ENCODE peak calls at places on chromosomes 16 and 17, in seven cellular contexts. F is mesenchymal stem cell; P is naive thymus-derived CD4-positive, alpha-beta T cell; X is spleen; M is HepG2; L is PC-3; Q is Caco-2. E is an unnamed sample. For H3K27me3, the result is how much of the 10 kb centered on the place peaks cover.

GRCh38 chr17:17770371-17771059 is 66.3 kb downstream of the SREBF1 start:
- DNase-seq in M (no peak), L (no peak), F (no peak), Q (no peak), X (no peak), P (no peak), E (no peak)

GRCh38 chr17:20191066-20191465 is 181.9 kb downstream of the SPECC1 start:
- DNase-seq in X (no peak), L (peak), P (no peak), F (peak), Q (no peak), M (no peak), E (no peak)

GRCh38 chr16:81443688-81444447 is 740 bp upstream of the CMIP start:
- DNase-seq in F (no peak), Q (no peak), X (peak), L (no peak), M (no peak), P (no peak), E (no peak)

GRCh38 chr16:70523621-70524405 is at the start of gene SF3B3:
- DNase-seq in L (no peak), M (peak), P (peak), X (peak), Q (peak), F (peak), E (no peak)

GRCh38 chr16:24535827-24536226 is 3.5 kb upstream of the RBBP6 start:
- DNase-seq in M (peak), L (no peak), X (no peak), P (no peak), Q (no peak), F (no peak), E (no peak)

GRCh38 chr17:49567104-49567521 is 8.6 kb upstream of the NXPH3 start:
- DNase-seq in L (no peak), X (peak), Q (no peak), M (no peak), P (no peak), F (no peak), E (no peak)

GRCh38 chr16:14302031-14302398 is 230.9 kb downstream of the MRTFB start:
- DNase-seq in M (peak), L (peak), P (no peak), F (peak), Q (no peak), X (no peak), E (no peak)

GRCh38 chr16:80544326-80544725 is 3.5 kb downstream of the DYNLRB2 start:
- DNase-seq in P (no peak), X (no peak), Q (no peak), L (peak), F (no peak), M (no peak), E (no peak)

GRCh38 chr17:57256708-57257112 is 387 bp downstream of the MSI2 start:
- DNase-seq in X (no peak), L (peak), P (no peak), M (no peak), Q (no peak), F (peak), E (no peak)

GRCh38 chr16:86387461-86388440 is 122.6 kb upstream of the FOXF1 start:
- DNase-seq in F (peak), L (peak), P (no peak), X (no peak), M (no peak), Q (no peak), E (no peak)

GRCh38 chr16:23965137-23965733 is 129.5 kb downstream of the PRKCB start:
- DNase-seq in M (no peak), Q (no peak), L (no peak), P (no peak), X (no peak), F (no peak), E (no peak)

GRCh38 chr17:72840019-72840418 is 252.5 kb downstream of the SLC39A11 start:
- DNase-seq in P (no peak), X (no peak), M (no peak), Q (no peak), L (no peak), F (no peak), E (no peak)

GRCh38 chr16:81583893-81584705 is 139.5 kb downstream of the CMIP start:
- DNase-seq in F (peak), Q (no peak), P (no peak), X (no peak), M (no peak), L (peak), E (no peak)

GRCh38 chr16:87135631-87136030 is 181.6 kb downstream of the C16orf95 start:
- DNase-seq in M (no peak), L (no peak), Q (no peak), X (no peak), F (no peak), P (no peak), E (no peak)

GRCh38 chr16:53518550-53519416 is 15.8 kb upstream of the AKTIP start:
- DNase-seq in P (peak), L (no peak), X (peak), M (no peak), F (no peak), Q (no peak), E (no peak)

GRCh38 chr16:54655171-54655590 is 275.5 kb upstream of the IRX5 start:
- DNase-seq in M (no peak), L (no peak), P (no peak), F (no peak), Q (no peak), X (no peak), E (no peak)

GRCh38 chr17:37816951-37817350 is 72.1 kb upstream of the HNF1B start:
- DNase-seq in P (no peak), Q (no peak), M (no peak), L (no peak), X (no peak), F (no peak), E (no peak)

GRCh38 chr17:67569873-67570272 is 147.9 kb upstream of the NOL11 start:
- DNase-seq in Q (no peak), X (no peak), P (no peak), M (no peak), L (peak), F (no peak), E (no peak)

GRCh38 chr17:79810138-79811027 is 13.5 kb upstream of the CBX8 start:
- DNase-seq in P (peak), L (peak), X (peak), Q (peak), M (peak), F (peak), E (no peak)

GRCh38 chr16:19071811-19072777 is 4.7 kb downstream of the COQ7 start:
- DNase-seq in P (peak), M (peak), X (no peak), Q (peak), F (peak), L (peak), E (no peak)

GRCh38 chr16:86761117-86761971 is 183.0 kb downstream of the FOXL1 start:
- DNase-seq in Q (peak), L (peak), P (peak), M (peak), F (peak), X (peak), E (peak)

GRCh38 chr17:2957631-2958286 is 105.6 kb downstream of the OR1D5 start:
- DNase-seq in F (no peak), M (no peak), Q (no peak), P (no peak), L (no peak), X (peak), E (no peak)

GRCh38 chr16:56257666-56258359 is 66.5 kb downstream of the GNAO1 start:
- DNase-seq in X (no peak), M (no peak), L (no peak), P (no peak), Q (no peak), F (no peak), E (no peak)

GRCh38 chr17:21146362-21147021 is 19.7 kb downstream of the DHRS7B start:
- DNase-seq in F (no peak), M (no peak), Q (no peak), L (no peak), X (no peak), P (no peak), E (no peak)

GRCh38 chr17:78645421-78646295 is 68.5 kb upstream of the DNAH17 start:
- DNase-seq in M (no peak), X (peak), L (peak), F (peak), Q (no peak), P (peak), E (peak)

GRCh38 chr16:81796035-81796434 is 16.9 kb downstream of the PLCG2 start:
- DNase-seq in Q (no peak), L (no peak), X (no peak), F (no peak), M (no peak), P (no peak), E (no peak)

GRCh38 chr17:560379-560935 is 154.2 kb downstream of the VPS53 start:
- DNase-seq in Q (no peak), M (no peak), F (peak), X (no peak), P (no peak), L (peak), E (no peak)

GRCh38 chr16:87550510-87550961 is 51.8 kb upstream of the JPH3 start:
- DNase-seq in L (peak), Q (no peak), M (no peak), P (peak), X (peak), F (no peak), E (no peak)

GRCh38 chr17:9226794-9227135 is 205.5 kb downstream of the NTN1 start:
- DNase-seq in L (no peak), Q (no peak), X (peak), F (no peak), P (no peak), M (no peak), E (no peak)

GRCh38 chr16:6231351-6231750 is 1101.3 kb upstream of the RBFOX1 start:
- DNase-seq in P (no peak), L (no peak), F (no peak), M (no peak), X (no peak), Q (no peak), E (no peak)

DNA sequence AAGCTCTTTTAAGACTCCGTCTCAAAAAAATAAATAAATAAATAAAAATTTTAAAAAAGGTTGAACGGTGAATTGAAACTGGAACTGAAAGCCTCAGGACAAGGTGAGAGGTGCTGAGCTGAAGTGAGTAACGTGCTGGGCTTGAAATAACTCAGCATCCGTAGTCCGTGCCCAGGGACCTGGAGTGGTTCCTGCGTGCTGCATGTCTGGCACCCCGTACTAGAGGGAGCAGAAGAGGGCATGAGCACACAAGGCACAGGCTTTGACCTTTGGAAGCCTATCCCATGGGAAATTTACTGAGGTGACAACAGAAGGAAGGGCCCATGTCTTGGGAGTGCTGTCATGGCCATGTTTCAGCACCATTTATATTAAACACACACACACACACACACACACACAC is 4.5 kb upstream of the MEIOB start:
- DNase-seq in P (no peak), L (no peak), F (no peak), Q (no peak), M (no peak), X (peak), E (no peak)
- H3K27me3 ChIP-seq in P (under half), L (under half), F (under half), Q (under half), M (under half), X (half or more), E (under half)

DNA sequence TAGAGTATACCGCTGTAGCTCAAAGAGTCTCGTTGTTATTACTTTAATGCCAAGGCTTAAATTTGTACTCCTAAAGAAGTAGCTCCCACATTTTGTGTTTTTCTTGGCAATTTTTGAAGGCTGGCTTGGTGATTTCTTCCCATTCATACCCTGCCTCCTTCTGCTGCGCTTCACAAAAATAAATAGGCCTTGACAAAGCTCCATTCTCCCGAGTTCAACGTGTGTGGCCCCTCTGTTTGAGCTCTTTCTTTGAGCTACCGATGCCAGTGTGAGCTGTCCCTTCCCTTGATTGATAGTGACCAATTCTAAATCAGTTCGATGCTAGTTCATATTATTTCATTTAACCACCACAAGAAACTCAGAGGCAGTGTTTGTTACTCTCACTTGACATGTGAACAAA is 96.7 kb downstream of the MAP2K6 start:
- DNase-seq in F (no peak), Q (no peak), M (no peak), L (no peak), P (no peak), X (no peak), E (no peak)
- H3K4me3 ChIP-seq in F (no peak), Q (no peak), M (no peak), L (no peak), P (no peak), X (no peak), E (no peak)

GRCh38 chr16:1290860-1291575 is 18.4 kb upstream of the UBE2I start:
- DNase-seq in Q (peak), X (no peak), M (peak), P (no peak), L (no peak), F (no peak), E (no peak)
- H3K27me3 ChIP-seq in Q (under half), X (half or more), M (under half), P (under half), L (under half), F (half or more), E (under half)

DNA sequence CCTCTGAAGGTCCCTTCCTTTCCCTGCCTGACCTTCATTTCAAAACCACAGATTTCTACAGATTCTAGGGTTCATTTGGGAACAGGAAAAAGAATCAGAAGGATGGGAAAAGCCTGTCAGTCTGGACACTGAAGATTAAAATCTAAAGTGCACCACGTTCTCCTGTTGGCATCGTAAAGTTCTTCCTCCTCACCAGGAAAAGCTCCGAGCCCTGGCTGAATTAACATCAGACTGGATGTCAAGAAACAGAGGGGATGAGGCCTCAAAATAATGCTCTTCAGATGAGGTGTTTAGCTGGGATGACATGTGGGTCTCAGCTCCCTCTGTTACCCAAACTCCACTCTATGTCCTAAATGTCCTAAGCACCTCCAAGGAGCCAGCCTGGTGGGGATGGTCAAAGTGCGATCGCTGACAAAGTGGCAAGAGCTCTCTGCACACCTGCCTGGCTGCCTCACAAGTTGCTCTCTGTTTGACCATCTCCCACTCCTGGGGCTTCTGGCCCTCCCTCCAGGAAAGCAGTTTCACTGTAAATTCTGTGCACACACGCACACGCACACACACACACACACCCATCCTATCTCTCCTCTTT is 1.9 kb downstream of the PITPNA start:
- DNase-seq in Q (no peak), L (no peak), F (peak), X (no peak), M (no peak), P (no peak), E (no peak)
- H3K4me3 ChIP-seq in Q (no peak), L (peak), F (no peak), X (peak), M (peak), P (no peak), E (no peak)

GRCh38 chr17:81074440-81074839 is 39.5 kb downstream of the BAIAP2 start:
- DNase-seq in L (no peak), P (no peak), F (no peak), X (no peak), M (no peak), Q (no peak), E (no peak)

GRCh38 chr17:81074875-81075274 is 39.9 kb downstream of the BAIAP2 start:
- DNase-seq in L (no peak), P (no peak), X (no peak), Q (no peak), F (no peak), M (no peak), E (no peak)

GRCh38 chr17:81070541-81071246 is 35.7 kb downstream of the BAIAP2 start:
- DNase-seq in X (no peak), M (peak), F (no peak), P (no peak), Q (no peak), L (no peak), E (no peak)

GRCh38 chr17:81073967-81074366 is 39.0 kb downstream of the BAIAP2 start:
- DNase-seq in M (no peak), L (no peak), X (no peak), F (no peak), P (no peak), Q (no peak), E (no peak)

GRCh38 chr17:81071761-81072741 is 37.1 kb downstream of the BAIAP2 start:
- DNase-seq in L (no peak), F (no peak), P (no peak), M (no peak), Q (peak), X (no peak), E (no peak)
- H3K27me3 ChIP-seq in L (under half), F (under half), P (under half), M (under half), Q (under half), X (under half), E (under half)

E was measured in thoracic aorta.